ENCODE peak calls at places on chromosomes 16 and 17, in four cellular contexts. L is K562; A is IMR-90; J is CD8-positive, alpha-beta memory T cell. W is an unnamed sample. For H3K4me1, the result is how much of the 10 kb centered on the place peaks cover.

GRCh38 chr16:23252310-23252709 is 49.8 kb upstream of the SCNN1B start:
- DNase-seq in L (no peak), A (no peak), J (no peak), W (no peak)

GRCh38 chr17:41010421-41010820 is 1.5 kb upstream of the KRTAP3-1 start:
- DNase-seq in L (no peak), A (no peak), J (no peak), W (no peak)

GRCh38 chr17:42365136-42365535 is 23.1 kb downstream of the STAT3 start:
- DNase-seq in L (peak), A (peak), J (no peak), W (no peak)

GRCh38 chr16:526181-527014 is 1.1 kb upstream of the CAPN15 start:
- DNase-seq in L (no peak), A (peak), J (no peak), W (peak)

GRCh38 chr17:30278032-30278431 is 13.7 kb downstream of the BLMH start:
- DNase-seq in L (no peak), A (peak), J (no peak), W (peak)

GRCh38 chr17:4607773-4608187 is 23.5 kb downstream of the SMTNL2 start:
- DNase-seq in L (no peak), A (peak), J (no peak), W (no peak)

GRCh38 chr17:58335061-58335731 is 6.6 kb upstream of the TSPOAP1 start:
- DNase-seq in L (no peak), A (no peak), J (no peak), W (no peak)

GRCh38 chr17:47703191-47703591 is 9.2 kb downstream of the TBKBP1 start:
- DNase-seq in L (no peak), A (no peak), J (peak), W (no peak)

GRCh38 chr17:57724729-57725125 is 20.4 kb downstream of the CCDC182 start:
- DNase-seq in L (no peak), A (no peak), J (no peak), W (no peak)

GRCh38 chr17:44326867-44327444 is 2.3 kb upstream of the SLC25A39 start:
- DNase-seq in L (peak), A (peak), J (peak), W (peak)

GRCh38 chr17:83041305-83041704 is 38.1 kb upstream of the METRNL start:
- DNase-seq in L (no peak), A (peak), J (no peak), W (no peak)

GRCh38 chr17:60060474-60060873 is 18.2 kb downstream of the HEATR6 start:
- DNase-seq in L (no peak), A (no peak), J (no peak), W (no peak)

GRCh38 chr16:57873218-57873617 is 70.9 kb upstream of the KIFC3 start:
- DNase-seq in L (no peak), A (no peak), J (no peak), W (no peak)

GRCh38 chr16:56183266-56183665 is 8.0 kb upstream of the GNAO1 start:
- DNase-seq in L (no peak), A (no peak), J (no peak), W (no peak)

GRCh38 chr16:86384263-86384649 is 126.1 kb upstream of the FOXF1 start:
- DNase-seq in L (no peak), A (no peak), J (no peak), W (no peak)

GRCh38 chr17:17739388-17740066 is 58.3 kb downstream of the RAI1 start:
- DNase-seq in L (peak), A (peak), J (no peak), W (peak)

GRCh38 chr17:7191571-7192270 is 12.6 kb upstream of the ASGR1 start:
- DNase-seq in L (peak), A (peak), J (no peak), W (peak)

GRCh38 chr17:57697891-57698708 is 47.0 kb downstream of the CCDC182 start:
- DNase-seq in L (no peak), A (no peak), J (no peak), W (no peak)

GRCh38 chr17:56289321-56289720 is 136.0 kb downstream of the ANKFN1 start:
- DNase-seq in L (no peak), A (no peak), J (no peak), W (no peak)

GRCh38 chr17:49439673-49440571 is 25.2 kb upstream of the PHB1 start:
- DNase-seq in L (no peak), A (peak), J (no peak), W (no peak)

GRCh38 chr17:3885970-3886369 is 6.9 kb downstream of the CAMKK1 start:
- DNase-seq in L (no peak), A (peak), J (no peak), W (no peak)

GRCh38 chr16:53726625-53727024 is 22.7 kb downstream of the FTO start:
- DNase-seq in L (no peak), A (peak), J (no peak), W (peak)

GRCh38 chr17:51365090-51365489 is 104.7 kb downstream of the UTP18 start:
- DNase-seq in L (no peak), A (no peak), J (no peak), W (no peak)

GRCh38 chr16:73054131-73054496 is 6.2 kb upstream of the ZFHX3 start:
- DNase-seq in L (no peak), A (no peak), J (no peak), W (no peak)

GRCh38 chr17:37084375-37084774 is 135.6 kb downstream of the AATF start:
- DNase-seq in L (no peak), A (no peak), J (no peak), W (no peak)

GRCh38 chr17:28953444-28954118 is 2.3 kb upstream of the PHF12 start:
- DNase-seq in L (peak), A (peak), J (peak), W (peak)

GRCh38 chr17:43011728-43012472 is 5.3 kb downstream of the IFI35 start:
- DNase-seq in L (no peak), A (no peak), J (no peak), W (no peak)

GRCh38 chr17:16529906-16530305 is 37.9 kb upstream of the LRRC75A start:
- DNase-seq in L (no peak), A (no peak), J (no peak), W (no peak)

GRCh38 chr17:81378941-81379511 is 16.2 kb upstream of the BAHCC1 start:
- DNase-seq in L (no peak), A (no peak), J (no peak), W (no peak)

GRCh38 chr17:15233022-15233805 is 31.9 kb downstream of the PMP22 start:
- DNase-seq in L (peak), A (peak), J (no peak), W (no peak)

GRCh38 chr16:4847774-4848587 is 700 bp downstream of the UBN1 start:
- DNase-seq in L (peak), A (peak), J (no peak), W (peak)
- H3K4me1 ChIP-seq in L (under half), A (under half), J (under half), W (under half)

DNA sequence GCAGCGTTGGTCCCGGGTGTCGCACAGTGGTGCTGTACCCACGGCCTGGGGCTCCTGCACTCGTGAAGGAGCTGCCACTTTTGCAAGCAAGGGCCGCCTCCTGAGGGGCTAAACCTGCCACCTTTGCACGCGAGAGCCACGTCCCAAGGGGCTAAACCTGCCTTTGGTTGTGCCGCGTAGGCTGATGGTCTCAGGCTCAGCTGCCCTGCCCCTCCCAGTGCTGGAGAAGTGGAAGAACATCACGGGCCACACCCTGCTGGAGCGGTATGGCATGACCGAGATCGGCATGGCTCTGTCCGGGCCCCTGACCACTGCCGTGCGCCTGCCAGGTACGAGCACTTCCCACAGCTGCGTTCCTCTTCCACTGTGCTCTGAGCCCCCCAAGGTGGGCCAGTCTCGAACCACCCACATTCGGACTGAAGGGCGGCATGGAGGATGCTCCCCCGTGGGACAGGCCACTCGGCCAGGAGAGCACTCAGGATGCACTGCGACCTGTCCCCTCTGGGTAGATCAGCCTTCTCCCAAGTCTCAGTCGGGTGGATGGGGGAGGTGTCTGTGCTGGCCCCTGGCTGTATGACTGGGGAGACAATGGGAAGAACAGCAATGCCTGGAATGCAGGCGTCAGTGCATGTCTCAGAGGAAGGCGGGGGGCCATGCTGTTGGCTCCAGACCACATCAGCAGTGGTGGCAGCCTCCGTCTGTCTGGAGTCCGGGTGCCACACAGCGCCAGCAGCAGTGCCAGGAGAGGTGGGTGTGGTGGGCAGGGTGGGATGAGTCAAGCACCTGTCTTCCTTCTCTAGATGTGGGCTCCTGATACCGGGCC is 20.7 kb downstream of the ACSF3 start:
- DNase-seq in L (no peak), A (no peak), J (no peak), W (peak)
- H3K4me1 ChIP-seq in L (under half), A (under half), J (under half), W (under half)

DNA sequence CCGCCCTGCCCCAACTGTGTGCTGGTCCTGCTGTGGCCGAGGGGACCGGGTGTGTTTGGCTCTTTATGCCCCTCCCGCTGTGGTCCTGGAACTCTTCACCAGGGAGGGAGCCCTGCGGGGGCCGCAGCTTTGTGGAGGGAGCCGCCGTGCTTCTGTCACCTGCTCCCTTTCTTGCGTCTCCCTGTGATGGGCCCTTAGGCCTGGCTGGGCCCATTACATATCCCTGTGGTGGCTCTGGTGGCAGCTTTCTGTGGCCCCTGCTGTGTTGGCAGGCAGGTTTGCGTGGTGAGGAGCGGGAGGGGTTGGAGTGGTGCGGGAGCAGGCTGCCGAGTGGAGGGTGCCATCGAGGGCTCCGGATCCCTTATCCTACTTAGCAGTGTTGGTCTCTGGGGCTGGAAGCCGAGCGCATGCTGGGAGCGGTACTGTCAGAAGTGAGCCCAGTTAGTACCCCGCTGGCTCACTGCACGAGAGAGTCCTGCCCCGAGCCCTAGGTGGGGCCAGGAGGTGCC is 60.4 kb downstream of the PDPK1 start:
- DNase-seq in L (no peak), A (no peak), J (no peak), W (no peak)
- H3K4me1 ChIP-seq in L (under half), A (under half), J (under half), W (under half)

GRCh38 chr16:70523621-70524405 is at the start of gene SF3B3:
- DNase-seq in L (peak), A (peak), J (no peak), W (peak)

GRCh38 chr16:70523013-70523620 is at the start of gene COG4:
- DNase-seq in L (peak), A (peak), J (peak), W (peak)

GRCh38 chr16:70529051-70529777 is 5.6 kb downstream of the SF3B3 start:
- DNase-seq in L (peak), A (peak), J (no peak), W (no peak)

GRCh38 chr16:70527315-70527996 is 3.8 kb downstream of the SF3B3 start:
- DNase-seq in L (no peak), A (no peak), J (no peak), W (no peak)

GRCh38 chr16:70526403-70526802 is 2.8 kb downstream of the SF3B3 start:
- DNase-seq in L (no peak), A (no peak), J (no peak), W (no peak)
- H3K4me1 ChIP-seq in L (under half), A (under half), J (half or more), W (under half)

GRCh38 chr17:75178453-75178852 is 4.3 kb downstream of the SUMO2 start:
- DNase-seq in L (no peak), A (no peak), J (no peak), W (no peak)
- H3K4me1 ChIP-seq in L (under half), A (under half), J (under half), W (under half)